ENCODE peak calls at places on chromosomes 16 and 17, in four cellular contexts. G is prostate gland, H is adrenal gland, Y is ovary. B is an unnamed sample. For H3K9me3, the result is how much of the 10 kb centered on the place peaks cover.

GRCh38 chr16:67504190-67505021 is 21.1 kb upstream of the AGRP start:
- DNase-seq in G (no peak), Y (no peak), H (no peak), B (peak)

GRCh38 chr17:36142806-36143205 is 33.6 kb downstream of the TBC1D3B start:
- DNase-seq in H (no peak), Y (no peak), G (no peak), B (no peak)

GRCh38 chr16:61296305-61296704 is 739.9 kb downstream of the CDH8 start:
- DNase-seq in Y (no peak), H (no peak), G (no peak), B (no peak)

GRCh38 chr17:700504-701094 is 14.0 kb downstream of the VPS53 start:
- DNase-seq in G (no peak), H (no peak), Y (no peak), B (no peak)

GRCh38 chr17:3915642-3916012 is 638 bp downstream of the P2RX1 start:
- DNase-seq in G (no peak), H (no peak), Y (no peak), B (no peak)

GRCh38 chr16:21684199-21684598 is 20.4 kb downstream of the OTOA start:
- DNase-seq in Y (no peak), G (peak), H (peak), B (peak)

GRCh38 chr17:57050303-57050702 is 34.7 kb upstream of the AKAP1 start:
- DNase-seq in G (no peak), Y (no peak), H (no peak), B (no peak)

GRCh38 chr17:6381526-6382135 is 53.3 kb downstream of the AIPL1 start:
- DNase-seq in G (no peak), Y (no peak), H (no peak), B (no peak)

GRCh38 chr17:56176101-56176500 is 22.8 kb downstream of the ANKFN1 start:
- DNase-seq in H (no peak), G (no peak), Y (no peak), B (no peak)

GRCh38 chr17:6471531-6472465 is 27.5 kb downstream of the PIMREG start:
- DNase-seq in H (no peak), Y (peak), G (no peak), B (no peak)

GRCh38 chr16:86048221-86048620 is 149.3 kb downstream of the IRF8 start:
- DNase-seq in H (no peak), Y (no peak), G (no peak), B (no peak)

GRCh38 chr16:23296994-23297393 is 5.1 kb upstream of the SCNN1B start:
- DNase-seq in H (no peak), Y (no peak), G (no peak), B (peak)

GRCh38 chr17:915416-916201 is 64.0 kb downstream of the NXN start:
- DNase-seq in G (no peak), Y (no peak), H (no peak), B (no peak)

GRCh38 chr16:4431023-4431422 is 5.4 kb downstream of the DNAJA3 start:
- DNase-seq in G (no peak), H (no peak), Y (no peak), B (no peak)

GRCh38 chr17:68437979-68438877 is 19.1 kb downstream of the WIPI1 start:
- DNase-seq in Y (no peak), G (no peak), H (no peak), B (no peak)

GRCh38 chr16:69107311-69107962 is 2.0 kb downstream of the HAS3 start:
- DNase-seq in Y (no peak), H (no peak), G (no peak), B (peak)

GRCh38 chr16:22645868-22646267 is 135.2 kb downstream of the NPIPB5 start:
- DNase-seq in G (no peak), H (no peak), Y (no peak), B (no peak)

GRCh38 chr16:3256146-3256875 is at the start of gene MEFV:
- DNase-seq in Y (no peak), G (no peak), H (no peak), B (no peak)

GRCh38 chr16:79468236-79468635 is 132.3 kb downstream of the MAF start:
- DNase-seq in H (no peak), Y (no peak), G (no peak), B (no peak)

GRCh38 chr17:82242977-82243647 is 14.3 kb downstream of the SLC16A3 start:
- DNase-seq in G (peak), H (peak), Y (peak), B (peak)

GRCh38 chr17:60156746-60157145 is 7.0 kb downstream of the CA4 start:
- DNase-seq in G (no peak), Y (no peak), H (no peak), B (no peak)

GRCh38 chr17:1709971-1710806 is at the start of gene TLCD2:
- DNase-seq in Y (peak), H (peak), G (peak), B (peak)

GRCh38 chr16:14455577-14455976 is 174.5 kb downstream of the PARN start:
- DNase-seq in G (no peak), H (no peak), Y (no peak), B (no peak)

GRCh38 chr17:19958023-19958422 is 19.6 kb downstream of the AKAP10 start:
- DNase-seq in Y (no peak), H (no peak), G (no peak), B (no peak)

GRCh38 chr16:65875362-65876199 is 490.9 kb upstream of the CDH5 start:
- DNase-seq in G (no peak), Y (no peak), H (no peak), B (no peak)

GRCh38 chr17:38451030-38451839 is 23.0 kb downstream of the ARHGAP23 start:
- DNase-seq in Y (no peak), H (no peak), G (no peak), B (no peak)

GRCh38 chr17:55259684-55260111 is 5.1 kb upstream of the HLF start:
- DNase-seq in H (no peak), G (no peak), Y (no peak), B (no peak)

GRCh38 chr17:72952220-72952619 is 140.3 kb downstream of the SLC39A11 start:
- DNase-seq in G (no peak), H (no peak), Y (no peak), B (peak)
- H3K9me3 ChIP-seq in G (under half), H (under half), Y (under half), B (under half)

GRCh38 chr16:30922960-30923535 is 324 bp upstream of the FBXL19 start:
- DNase-seq in G (peak), Y (peak), H (peak), B (peak)
- TF ChIP-seq POLR2A in G (peak), Y (peak), H (peak), B (no peak)

DNA sequence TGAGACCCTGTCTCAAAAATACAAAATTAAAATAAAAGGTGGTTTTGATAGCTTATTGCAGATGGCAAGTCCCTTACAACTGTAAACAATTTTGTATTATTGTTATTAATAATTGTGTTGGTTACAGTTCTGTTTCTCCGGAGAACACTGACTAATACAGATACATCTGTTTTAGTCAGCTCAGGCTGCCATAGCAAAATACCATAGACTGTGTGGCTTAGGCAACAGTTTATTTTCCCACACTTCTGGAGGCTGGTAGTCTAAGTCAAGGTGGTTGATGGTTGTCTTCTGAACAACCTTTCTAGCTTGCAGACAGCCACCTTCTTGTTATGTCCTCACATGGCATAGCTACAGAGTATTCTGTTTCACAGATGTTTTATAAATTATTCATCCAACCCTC is 14.2 kb upstream of the IL21R start:
- DNase-seq in G (no peak), H (no peak), Y (no peak), B (no peak)
- H3K9me3 ChIP-seq in G (under half), H (under half), Y (under half), B (under half)

GRCh38 chr17:43384476-43384862 is 14.3 kb upstream of the ARL4D start:
- DNase-seq in G (no peak), H (no peak), Y (no peak), B (no peak)
- TF ChIP-seq POLR2A in G (no peak), H (no peak), Y (no peak), B (no peak)

DNA sequence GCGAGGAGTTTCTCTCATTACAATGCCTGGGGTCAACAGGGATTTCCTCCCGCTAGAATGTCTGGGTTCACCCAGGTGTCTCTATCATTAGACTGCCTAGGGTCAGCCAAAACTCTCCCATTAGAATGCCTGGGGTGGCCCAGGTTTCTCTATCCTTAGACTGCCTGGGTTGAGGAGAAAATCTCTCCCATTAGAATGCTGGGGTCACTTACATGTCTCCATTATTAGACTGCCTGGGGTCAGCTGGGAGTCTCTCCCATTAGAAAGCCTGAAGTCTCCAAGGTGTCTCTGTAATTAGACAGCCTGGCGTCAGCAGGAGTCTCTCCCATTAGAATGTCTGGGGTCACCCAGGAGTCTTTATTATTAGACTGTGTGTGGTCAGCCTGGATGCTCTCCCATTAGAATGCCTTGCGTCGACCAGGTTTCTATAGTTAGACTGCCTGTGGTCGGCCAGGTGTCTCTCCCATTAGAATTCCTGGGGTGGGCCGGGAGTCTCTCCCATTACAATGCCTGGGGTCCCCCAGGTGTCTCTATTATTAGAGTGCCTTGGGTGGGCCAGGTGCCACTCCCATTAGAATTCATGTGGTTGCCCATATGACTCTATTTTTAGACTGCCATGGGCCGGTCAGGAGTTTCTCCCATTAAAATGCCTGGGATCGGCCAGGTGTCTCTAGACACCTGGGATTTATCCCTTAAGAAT is 2272.1 kb downstream of the TP53TG3F start:
- DNase-seq in G (no peak), H (no peak), Y (no peak), B (no peak)
- H3K9me3 ChIP-seq in G (under half), H (under half), Y (under half), B (under half)

DNA sequence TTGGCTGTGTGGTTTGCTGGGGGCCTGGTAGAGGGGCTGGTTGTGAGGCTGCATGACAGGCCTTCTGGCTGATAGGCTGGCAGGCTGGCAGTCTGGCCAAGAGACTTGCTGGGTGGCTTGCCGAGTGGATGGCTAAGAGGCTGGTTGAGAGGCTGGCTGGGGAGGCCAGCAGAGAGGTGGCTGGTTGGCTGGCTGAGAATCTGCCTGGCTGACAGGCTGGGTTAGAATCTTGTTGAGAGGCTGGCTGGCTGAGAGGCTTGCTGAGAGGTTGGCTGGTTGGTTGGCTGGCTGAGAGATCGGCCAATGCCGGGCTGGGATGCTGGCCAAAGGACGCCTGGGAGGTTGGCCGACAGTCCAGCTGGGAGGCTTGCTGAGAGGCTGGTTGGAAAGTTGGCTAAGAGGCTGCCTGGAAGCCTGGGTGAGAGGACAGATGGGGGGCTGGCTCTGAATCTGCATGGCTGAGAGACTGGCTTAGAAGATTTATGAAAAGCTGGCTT is 35.9 kb upstream of the ACSM2B start:
- DNase-seq in G (no peak), Y (peak), H (no peak), B (peak)
- TF ChIP-seq POLR2A in G (no peak), Y (no peak), H (no peak), B (no peak)

DNA sequence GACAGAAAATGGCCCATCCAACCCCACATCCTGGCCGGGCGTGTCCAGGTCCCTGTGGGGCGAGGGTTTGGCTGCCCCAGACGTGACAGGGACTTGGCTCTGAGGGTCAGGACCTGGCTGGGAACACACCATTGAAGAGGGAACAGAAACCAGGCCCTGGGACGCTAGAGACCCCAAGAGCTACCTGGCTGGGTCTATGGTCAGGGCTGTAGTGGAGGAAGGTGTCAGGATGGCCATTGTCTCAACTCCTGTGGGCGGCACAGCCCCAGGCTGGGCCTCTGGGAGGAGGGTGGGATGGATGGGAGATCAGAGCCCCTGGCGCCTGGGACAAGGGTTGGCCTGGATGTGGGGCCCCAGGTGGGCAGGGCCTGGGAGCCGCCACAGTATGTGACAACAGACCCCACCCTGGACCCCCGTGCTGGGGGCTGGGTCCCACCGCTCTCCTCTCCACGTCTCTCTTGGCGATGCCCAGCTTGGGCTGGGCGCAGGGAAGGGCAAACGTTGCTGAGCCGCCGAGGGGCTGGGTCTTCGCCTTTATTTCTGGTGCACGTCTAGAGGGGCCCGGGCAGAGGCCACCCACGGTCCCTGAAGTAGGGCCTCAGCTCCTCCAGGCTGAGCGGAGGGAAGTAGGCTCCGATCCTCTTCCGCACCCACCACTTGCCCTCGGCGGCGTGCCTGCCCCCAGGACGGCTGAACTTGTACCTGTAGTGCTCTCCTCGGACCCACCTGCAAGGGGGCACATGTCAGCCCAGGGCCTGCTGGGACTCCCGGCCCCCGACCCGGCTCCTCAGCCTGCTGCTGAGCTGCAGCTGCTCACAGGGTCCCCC is 53.7 kb upstream of the GNG13 start:
- DNase-seq in Y (no peak), G (no peak), H (no peak), B (no peak)
- H3K9me3 ChIP-seq in Y (under half), G (under half), H (under half), B (under half)

B was measured in testis.